ENCODE peak calls at places on chromosomes 2 and 18, in five cellular contexts. P is tibial nerve, J is pancreas, W is psoas muscle, E is thyroid gland. X is an unnamed sample.

GRCh38 chr2:10538224-10538894 is 90.2 kb upstream of the ODC1 start:
- DNase-seq in J (no peak), E (no peak), W (no peak), P (no peak), X (no peak)

GRCh38 chr2:159152119-159152778 is 134.3 kb downstream of the WDSUB1 start:
- DNase-seq in P (no peak), E (peak; percentile 53), W (no peak), J (no peak), X (no peak)

GRCh38 chr2:69013123-69013836 is at the start of gene ANTXR1:
- DNase-seq in W (peak; percentile 71), P (peak; percentile 36), E (peak; percentile 66), J (peak; percentile 65), X (peak; percentile 27)

GRCh38 chr2:241833101-241833937 is 24.3 kb downstream of the NEU4 start:
- DNase-seq in J (no peak), E (no peak), W (no peak), P (no peak), X (peak; percentile 70)

GRCh38 chr2:232146294-232146693 is 184.8 kb downstream of the DIS3L2 start:
- DNase-seq in W (no peak), J (no peak), P (no peak), E (no peak), X (no peak)

GRCh38 chr2:240217431-240218301 is 77.2 kb upstream of the OTOS start:
- DNase-seq in J (no peak), W (no peak), E (no peak), P (no peak), X (no peak)

GRCh38 chr18:9619990-9620389 is 5.6 kb upstream of the PPP4R1 start:
- DNase-seq in P (no peak), E (no peak), W (no peak), J (no peak), X (no peak)

GRCh38 chr2:197707316-197708213 is 2.4 kb downstream of the MARS2 start:
- DNase-seq in E (no peak), P (no peak), W (no peak), J (no peak), X (no peak)

GRCh38 chr2:579351-579886 is 97.8 kb downstream of the TMEM18 start:
- DNase-seq in J (no peak), W (no peak), E (no peak), P (no peak), X (no peak)

GRCh38 chr18:58268849-58269248 is 224.8 kb downstream of the NEDD4L start:
- DNase-seq in J (no peak), P (no peak), W (no peak), E (peak; percentile 32), X (no peak)

GRCh38 chr2:122743031-122743675 is 987.7 kb downstream of the TSN start:
- DNase-seq in J (no peak), E (no peak), W (no peak), P (no peak), X (no peak)

GRCh38 chr2:17709897-17710296 is 43.7 kb downstream of the SMC6 start:
- DNase-seq in P (no peak), W (no peak), E (no peak), J (no peak), X (no peak)

GRCh38 chr18:33746261-33746660 is 168.2 kb downstream of the ASXL3 start:
- DNase-seq in P (no peak), J (no peak), E (no peak), W (no peak), X (no peak)

GRCh38 chr18:61589724-61590065 is 256.5 kb downstream of the CDH20 start:
- DNase-seq in P (no peak), J (no peak), W (no peak), E (no peak), X (no peak)

GRCh38 chr2:68403199-68403644 is 38.1 kb downstream of the PLEK start:
- DNase-seq in W (no peak), J (no peak), P (no peak), E (peak; percentile 21), X (no peak)

GRCh38 chr18:75173758-75174157 is 35.2 kb downstream of the PTGR3 start:
- DNase-seq in J (no peak), P (no peak), E (no peak), W (no peak), X (no peak)

GRCh38 chr18:12742453-12742852 is 39.6 kb downstream of the PSMG2 start:
- DNase-seq in E (no peak), J (no peak), W (no peak), P (no peak), X (no peak)

GRCh38 chr2:191539068-191539467 is 138.9 kb upstream of the NABP1 start:
- DNase-seq in W (no peak), E (peak; percentile 4), P (no peak), J (no peak), X (no peak)

GRCh38 chr18:69215151-69215550 is 185.5 kb upstream of the DOK6 start:
- DNase-seq in J (no peak), E (no peak), P (no peak), W (no peak), X (no peak)

GRCh38 chr2:83837823-83838222 is 621.3 kb downstream of the SUCLG1 start:
- DNase-seq in J (no peak), W (no peak), E (no peak), P (no peak), X (no peak)

GRCh38 chr2:100068395-100068794 is 74.0 kb downstream of the AFF3 start:
- DNase-seq in W (no peak), E (no peak), J (no peak), P (no peak), X (no peak)

GRCh38 chr2:180367831-180368230 is 360.7 kb upstream of the CWC22 start:
- DNase-seq in W (no peak), P (no peak), E (no peak), J (no peak), X (peak; percentile 62)

DNA sequence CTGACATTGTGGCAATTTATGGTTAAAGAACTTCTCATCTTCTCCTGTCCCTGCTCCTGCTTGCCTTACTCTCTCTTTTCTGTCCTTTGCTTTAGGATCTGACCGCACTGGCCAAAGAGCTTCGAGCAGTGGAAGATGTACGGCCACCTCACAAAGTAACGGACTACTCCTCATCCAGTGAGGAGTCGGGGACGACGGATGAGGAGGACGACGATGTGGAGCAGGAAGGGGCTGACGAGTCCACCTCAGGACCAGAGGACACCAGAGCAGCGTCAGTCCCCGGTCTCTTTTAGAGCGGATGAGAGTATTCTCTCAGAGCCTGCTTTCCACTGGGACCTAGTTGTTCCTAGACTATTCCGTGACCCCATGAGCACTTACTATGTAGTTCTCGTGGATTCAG is 122.2 kb upstream of the IL1R2 start:
- DNase-seq in E (no peak), J (no peak), W (no peak), P (no peak), X (no peak)
- H3K36me3 ChIP-seq in E (peaks cover 27% of the 10 kb centered on the region), J (peaks cover 20% of the 10 kb centered on the region), W (peaks cover 95% of the 10 kb centered on the region), P (peaks cover 18% of the 10 kb centered on the region), X (no peaks in the 10 kb centered on the region)

GRCh38 chr2:98924910-98925309 is 11.1 kb downstream of the CRACDL start:
- DNase-seq in E (no peak), W (no peak), J (no peak), P (no peak), X (no peak)

GRCh38 chr2:98926601-98927000 is 9.4 kb downstream of the CRACDL start:
- DNase-seq in E (no peak), W (no peak), J (no peak), P (no peak), X (no peak)

GRCh38 chr2:98924038-98924437 is 12.0 kb downstream of the CRACDL start:
- DNase-seq in P (no peak), W (no peak), E (no peak), J (no peak), X (no peak)

GRCh38 chr2:98921062-98921461 is 15.0 kb downstream of the CRACDL start:
- DNase-seq in W (no peak), J (no peak), E (peak; percentile 37), P (no peak), X (no peak)

DNA sequence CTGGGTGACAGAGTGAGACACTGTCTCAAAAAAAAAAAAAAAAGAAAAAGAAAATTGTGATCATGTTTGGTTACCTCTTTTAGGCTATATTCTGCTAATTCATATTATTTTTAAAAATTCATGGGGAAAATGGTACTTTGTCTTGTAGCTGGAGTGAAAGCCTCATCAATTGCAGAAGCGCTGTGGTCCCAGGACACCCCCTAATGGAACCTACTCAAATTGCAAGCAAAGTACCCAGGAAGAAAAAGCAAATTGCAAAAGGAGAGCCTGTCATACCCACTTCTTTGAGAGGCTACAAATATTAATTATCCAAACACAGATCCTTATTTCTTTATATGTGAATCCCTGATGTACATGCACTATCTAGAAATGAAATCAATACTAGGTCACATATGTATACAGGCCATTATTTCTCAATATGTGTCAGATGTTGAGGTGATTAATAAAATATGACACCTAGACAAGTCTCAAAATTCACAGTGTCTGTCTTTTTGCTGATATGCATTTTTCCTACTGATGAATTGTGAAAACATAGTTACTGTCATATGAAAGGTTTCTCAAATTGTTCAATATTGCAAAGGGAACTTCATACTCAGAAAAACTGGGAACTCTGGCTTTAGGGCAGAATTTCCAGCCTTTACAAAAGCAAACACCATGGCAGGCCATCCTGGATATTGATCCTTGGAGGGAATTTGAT is 12.6 kb downstream of the CRACDL start:
- DNase-seq in P (no peak), E (no peak), J (no peak), W (no peak), X (no peak)
- TF ChIP-seq CTCF in P (no peak), E (no peak), J (no peak), W (no peak), X (no peak)

GRCh38 chr2:218244204-218244603 is 16.6 kb upstream of the GPBAR1 start:
- DNase-seq in E (no peak), J (no peak), W (no peak), P (no peak), X (no peak)
- H3K36me3 ChIP-seq in E (peaks cover 47% of the 10 kb centered on the region), J (peaks cover 32% of the 10 kb centered on the region), W (peaks cover 100% of the 10 kb centered on the region), P (peaks cover 50% of the 10 kb centered on the region), X (peaks cover 19% of the 10 kb centered on the region)

GRCh38 chr2:26595146-26595545 is 46.0 kb downstream of the CIB4 start:
- DNase-seq in J (no peak), P (no peak), W (no peak), E (no peak), X (no peak)

GRCh38 chr2:26588576-26588975 is 52.6 kb downstream of the CIB4 start:
- DNase-seq in J (no peak), P (no peak), W (peak; percentile 8), E (no peak), X (no peak)

GRCh38 chr2:26590960-26591618 is 50.1 kb downstream of the CIB4 start:
- DNase-seq in P (no peak), J (no peak), E (no peak), W (peak; percentile 33), X (no peak)

GRCh38 chr2:26590439-26590838 is 50.7 kb downstream of the CIB4 start:
- DNase-seq in W (peak; percentile 4), J (no peak), P (no peak), E (no peak), X (no peak)

DNA sequence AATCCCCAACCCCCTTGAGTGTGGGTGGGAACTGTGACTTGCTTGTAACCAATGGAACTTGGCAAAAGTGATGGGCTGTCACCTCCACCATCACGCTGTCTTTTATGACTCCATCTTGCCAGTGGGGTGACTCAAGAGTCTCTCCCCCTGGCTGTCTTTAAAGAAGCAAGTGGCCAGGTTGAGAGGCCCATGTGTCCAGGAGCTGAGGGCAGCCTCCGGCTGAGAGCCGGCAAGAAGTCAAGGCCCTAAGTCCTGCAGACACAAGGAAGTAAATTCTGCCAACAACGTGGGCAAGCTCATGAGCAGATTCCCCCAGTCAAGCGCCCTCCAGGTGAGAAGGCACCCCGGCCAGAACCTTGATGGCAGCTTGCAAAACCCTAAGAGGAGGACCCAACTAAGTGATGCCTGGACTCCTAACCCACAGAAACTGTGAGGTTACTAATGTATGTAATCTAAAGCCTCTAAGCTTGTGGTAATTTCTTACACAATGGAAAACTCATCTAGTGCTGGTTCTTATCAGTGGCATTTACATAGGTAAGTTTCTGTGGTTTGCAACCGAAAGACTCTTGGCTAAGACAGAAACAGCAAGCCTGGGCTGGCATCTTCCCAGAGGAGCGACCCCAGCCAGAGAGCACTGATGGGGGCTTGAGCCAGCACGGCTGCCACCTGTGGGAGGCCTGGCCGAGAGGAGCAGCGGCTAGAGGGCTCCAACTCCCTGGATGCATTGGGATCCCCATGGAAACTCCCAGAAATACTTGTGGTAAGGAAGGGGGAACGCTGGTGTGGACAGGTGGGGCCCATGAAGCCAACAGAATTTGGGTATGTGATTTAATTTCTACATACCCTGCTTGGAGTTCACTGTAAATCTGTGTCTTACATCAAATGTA is 49.3 kb downstream of the CIB4 start:
- DNase-seq in J (peak; percentile 29), E (no peak), P (no peak), W (peak; percentile 14), X (no peak)
- TF ChIP-seq CTCF in J (no peak), E (no peak), P (no peak), W (no peak), X (no peak)